ENCODE peak calls at places on chromosomes 7 and 10, in four cellular contexts. C is GM13976, F is upper lobe of right lung, J is WTC11. H is an unnamed sample.

GRCh38 chr10:133267293-133267692 is 9.4 kb downstream of the ADAM8 start:
- DNase-seq in C (no peak), F (no peak), J (no peak), H (no peak)

GRCh38 chr10:43437141-43437860 is 390 bp downstream of the ZNF487 start:
- DNase-seq in C (peak; percentile 40), F (no peak), J (no peak), H (no peak)

GRCh38 chr10:114526497-114527238 is 122.4 kb upstream of the AFAP1L2 start:
- DNase-seq in C (peak; percentile 87), F (peak; percentile 81), J (peak; percentile 83), H (peak; percentile 56)

GRCh38 chr10:91220194-91220953 is at the start of gene PCGF5:
- DNase-seq in C (peak; percentile 96), F (peak; percentile 97), J (peak; percentile 89), H (peak; percentile 79)

GRCh38 chr7:106089647-106090046 is 22.5 kb downstream of the SYPL1 start:
- DNase-seq in C (no peak), F (no peak), J (no peak), H (no peak)

GRCh38 chr10:109969907-109970306 is 37.9 kb upstream of the ADD3 start:
- DNase-seq in C (no peak), F (no peak), J (no peak), H (no peak)

GRCh38 chr10:13724484-13724883 is 137.7 kb downstream of the PRPF18 start:
- DNase-seq in C (no peak), F (no peak), J (no peak), H (no peak)

GRCh38 chr7:43954524-43955228 is 28.4 kb downstream of the UBE2D4 start:
- DNase-seq in C (peak; percentile 61), F (no peak), J (peak; percentile 45), H (peak; percentile 5)

GRCh38 chr10:79067241-79068202 is 1.2 kb upstream of the ZMIZ1 start:
- DNase-seq in C (peak; percentile 88), F (peak; percentile 94), J (peak; percentile 94), H (peak; percentile 94)

GRCh38 chr10:14678637-14679036 is 96.1 kb downstream of the FAM107B start:
- DNase-seq in C (no peak), F (no peak), J (no peak), H (no peak)

GRCh38 chr10:44393051-44393630 is 8.2 kb upstream of the CXCL12 start:
- DNase-seq in C (no peak), F (peak; percentile 19), J (no peak), H (no peak)

GRCh38 chr10:51001587-51001986 is 72.7 kb upstream of the PRKG1 start:
- DNase-seq in C (peak; percentile 11), F (no peak), J (no peak), H (no peak)

GRCh38 chr7:112204072-112204775 is 2.0 kb downstream of the DOCK4 start:
- DNase-seq in C (no peak), F (no peak), J (no peak), H (no peak)

GRCh38 chr7:22137026-22137425 is 191.3 kb upstream of the CDCA7L start:
- DNase-seq in C (no peak), F (no peak), J (no peak), H (no peak)

GRCh38 chr10:125124907-125125306 is 35.5 kb downstream of the CTBP2 start:
- DNase-seq in C (no peak), F (peak; percentile 28), J (no peak), H (no peak)

GRCh38 chr7:24472093-24472492 is 101.2 kb upstream of the PALS2 start:
- DNase-seq in C (no peak), F (no peak), J (no peak), H (no peak)

GRCh38 chr7:2645274-2645868 is 13.6 kb downstream of the TTYH3 start:
- DNase-seq in C (peak; percentile 75), F (no peak), J (no peak), H (no peak)

GRCh38 chr7:156179872-156180390 is 367.7 kb upstream of the SHH start:
- DNase-seq in C (no peak), F (no peak), J (no peak), H (no peak)

GRCh38 chr10:110577056-110577455 is 9.6 kb downstream of the SMC3 start:
- DNase-seq in C (no peak), F (no peak), J (no peak), H (no peak)

GRCh38 chr10:96317067-96317833 is 13.0 kb downstream of the DNTT start:
- DNase-seq in C (no peak), F (no peak), J (no peak), H (no peak)

GRCh38 chr10:109214916-109215740 is 708.2 kb downstream of the XPNPEP1 start:
- DNase-seq in C (no peak), F (no peak), J (no peak), H (no peak)

GRCh38 chr10:35040761-35041501 is 49.2 kb downstream of the CUL2 start:
- DNase-seq in C (no peak), F (no peak), J (peak; percentile 55), H (no peak)

GRCh38 chr7:85074992-85075391 is 111.9 kb downstream of the SEMA3D start:
- DNase-seq in C (no peak), F (no peak), J (no peak), H (no peak)

GRCh38 chr7:45098983-45099839 is 10.4 kb upstream of the NACAD start:
- DNase-seq in C (peak; percentile 28), F (peak; percentile 37), J (no peak), H (no peak)

GRCh38 chr7:129494041-129494440 is 8.3 kb upstream of the SMKR1 start:
- DNase-seq in C (no peak), F (no peak), J (no peak), H (no peak)

GRCh38 chr10:105973912-105974311 is 1190.6 kb downstream of the SORCS1 start:
- DNase-seq in C (no peak), F (no peak), J (no peak), H (no peak)

GRCh38 chr7:117385340-117386124 is 41.8 kb downstream of the ASZ1 start:
- DNase-seq in C (peak; percentile 13), F (no peak), J (no peak), H (no peak)

GRCh38 chr7:130930260-130930659 is 196.3 kb upstream of the KLF14 start:
- DNase-seq in C (no peak), F (no peak), J (no peak), H (no peak)

GRCh38 chr10:1377756-1378397 is 321.7 kb downstream of the WDR37 start:
- DNase-seq in C (no peak), F (no peak), J (no peak), H (no peak)

GRCh38 chr10:58511765-58512469 is 755 bp upstream of the BICC1 start:
- DNase-seq in C (peak; percentile 11), F (no peak), J (peak; percentile 13), H (peak; percentile 8)

GRCh38 chr10:25017661-25018060 is 1.2 kb downstream of the THNSL1 start:
- DNase-seq in C (no peak), F (no peak), J (no peak), H (no peak)

GRCh38 chr7:78141533-78142281 is 343.1 kb downstream of the PHTF2 start:
- DNase-seq in C (no peak), F (no peak), J (no peak), H (no peak)

GRCh38 chr10:44961931-44962750 is 2.5 kb downstream of the RASSF4 start:
- DNase-seq in C (no peak), F (no peak), J (no peak), H (no peak)

GRCh38 chr7:37505750-37506353 is 57.2 kb upstream of the ELMO1 start:
- DNase-seq in C (no peak), F (no peak), J (no peak), H (no peak)

GRCh38 chr10:32346134-32346550 is 816 bp downstream of the EPC1 start:
- DNase-seq in C (peak; percentile 95), F (peak; percentile 98), J (peak; percentile 94), H (peak; percentile 89)
- TF ChIP-seq CTCF in C (peak; percentile 96), F (peak; percentile 98), J (peak; percentile 75), H (peak; percentile 97)

GRCh38 chr10:70537398-70538194 is 59.0 kb downstream of the PALD1 start:
- DNase-seq in C (peak; percentile 56), F (no peak), J (peak; percentile 88), H (peak; percentile 24)

GRCh38 chr10:70535451-70535850 is 56.9 kb downstream of the PALD1 start:
- DNase-seq in C (no peak), F (no peak), J (no peak), H (no peak)

GRCh38 chr10:70534281-70534680 is 55.7 kb downstream of the PALD1 start:
- DNase-seq in C (no peak), F (no peak), J (no peak), H (no peak)

GRCh38 chr10:70538195-70538520 is 59.6 kb downstream of the PALD1 start:
- DNase-seq in C (no peak), F (no peak), J (no peak), H (no peak)

GRCh38 chr10:70536196-70536920 is 57.8 kb downstream of the PALD1 start:
- DNase-seq in C (no peak), F (no peak), J (no peak), H (no peak)
- TF ChIP-seq CTCF in C (no peak), F (no peak), J (no peak), H (peak; percentile 17)

GRCh38 chr10:57333880-57334279 is 933.8 kb downstream of the IPMK start:
- DNase-seq in C (no peak), F (no peak), J (no peak), H (no peak)
- TF ChIP-seq CTCF in C (no peak), F (no peak), J (no peak), H (no peak)

DNA sequence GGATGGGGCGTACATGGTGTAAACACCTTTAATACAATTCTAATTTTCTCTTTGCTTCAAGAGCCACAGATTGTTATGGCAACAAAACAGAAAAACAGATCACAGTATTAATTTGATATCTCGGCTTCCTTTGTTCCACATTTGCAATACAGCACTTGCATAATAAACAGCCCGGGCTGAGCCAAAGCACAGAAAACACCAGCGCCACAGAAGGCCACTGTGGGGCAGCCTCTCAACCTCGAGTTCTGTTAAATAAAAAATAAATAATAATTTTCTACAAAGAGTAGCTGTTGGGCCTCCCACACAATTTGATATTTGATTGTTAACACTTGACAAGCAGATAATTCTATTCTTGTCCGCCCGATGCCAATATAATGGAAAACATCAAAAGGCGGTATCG is 255.8 kb downstream of the USP6NL start:
- DNase-seq in C (no peak), F (no peak), J (no peak), H (no peak)
- TF ChIP-seq CTCF in C (no peak), F (no peak), J (no peak), H (no peak)

GRCh38 chr10:119209736-119210355 is 2.5 kb downstream of the GRK5 start:
- DNase-seq in C (no peak), F (no peak), J (no peak), H (no peak)
- TF ChIP-seq CTCF in C (no peak), F (no peak), J (no peak), H (no peak)

GRCh38 chr10:6753644-6754043 is 173.6 kb upstream of the PRKCQ start:
- DNase-seq in C (no peak), F (no peak), J (peak; percentile 58), H (no peak)
- TF ChIP-seq CTCF in C (no peak), F (no peak), J (no peak), H (no peak)